ENCODE peak calls at places on chromosomes 5 and 9, in seven cellular contexts. T is GM19239, C is frontal cortex, P is NCI-H2171 treated with DMSO at 0.1 percent for 48 hours, N is GM12865, R is amniotic epithelial cell, S is body of pancreas. B is an unnamed sample.

GRCh38 chr9:112050544-112051475 is 124.3 kb downstream of the SUSD1 start:
- DNase-seq in T (no peak), C (no peak), P (no peak), N (no peak), R (peak), S (peak), B (no peak)

GRCh38 chr5:135016926-135017325 is 17.1 kb downstream of the PITX1 start:
- DNase-seq in T (no peak), C (no peak), P (no peak), N (no peak), R (no peak), S (no peak), B (no peak)

GRCh38 chr9:134698111-134698510 is 56.5 kb downstream of the COL5A1 start:
- DNase-seq in T (no peak), C (no peak), P (no peak), N (no peak), R (no peak), S (no peak), B (no peak)

GRCh38 chr9:76414656-76415055 is 20.4 kb upstream of the RFK start:
- DNase-seq in T (no peak), C (no peak), P (no peak), N (peak), R (peak), S (no peak), B (peak)

GRCh38 chr5:149202910-149203451 is 61.7 kb downstream of the ABLIM3 start:
- DNase-seq in T (no peak), C (no peak), P (no peak), N (no peak), R (no peak), S (no peak), B (no peak)

GRCh38 chr9:8534828-8535227 is 735.2 kb upstream of the DMAC1 start:
- DNase-seq in T (no peak), C (no peak), P (no peak), N (no peak), R (no peak), S (no peak), B (no peak)

GRCh38 chr5:65721050-65721774 is 697 bp downstream of the SGTB start:
- DNase-seq in T (no peak), C (peak), P (peak), N (peak), R (peak), S (peak), B (peak)

GRCh38 chr9:130026583-130027427 is 16.2 kb downstream of the FNBP1 start:
- DNase-seq in T (no peak), C (no peak), P (no peak), N (peak), R (no peak), S (no peak), B (no peak)

GRCh38 chr9:120867676-120868338 is 9.2 kb downstream of the PHF19 start:
- DNase-seq in T (no peak), C (no peak), P (no peak), N (no peak), R (no peak), S (no peak), B (no peak)

GRCh38 chr5:127878174-127878750 is 175.1 kb downstream of the CCDC192 start:
- DNase-seq in T (no peak), C (no peak), P (peak), N (peak), R (peak), S (peak), B (peak)

B was measured in NB4.